ENCODE peak calls at places on chromosomes 7 and 10, in six cellular contexts. Z, G, V, Y, J and T are unnamed samples.

GRCh38 chr10:79304479-79305087 is 42.7 kb upstream of the PPIF start:
- DNase-seq in G (no peak), V (no peak), Y (no peak), J (no peak), Z (no peak), T (no peak)

GRCh38 chr7:47807756-47808155 is 140.5 kb downstream of the PKD1L1 start:
- DNase-seq in Y (no peak), Z (no peak), G (no peak), V (no peak), J (no peak), T (no peak)

GRCh38 chr10:46006219-46006618 is 24.2 kb downstream of the NCOA4 start:
- DNase-seq in Y (no peak), Z (no peak), G (peak), J (no peak), V (peak), T (no peak)

GRCh38 chr7:149855368-149856305 is 17.5 kb downstream of the ZNF862 start:
- DNase-seq in G (no peak), Z (peak), V (no peak), Y (no peak), J (no peak), T (peak)

GRCh38 chr7:154873722-154874121 is 129.2 kb downstream of the PAXIP1 start:
- DNase-seq in V (no peak), G (no peak), J (no peak), Y (no peak), Z (no peak), T (no peak)

GRCh38 chr7:130071701-130072622 is 1.6 kb downstream of the KLHDC10 start:
- DNase-seq in Y (peak), J (peak), V (peak), Z (peak), G (peak), T (peak)

GRCh38 chr10:75588031-75588430 is 156.6 kb downstream of the LRMDA start:
- DNase-seq in V (no peak), Y (no peak), G (no peak), J (no peak), Z (no peak), T (no peak)

GRCh38 chr7:96080021-96080420 is 241.9 kb downstream of the SLC25A13 start:
- DNase-seq in V (no peak), Z (no peak), G (no peak), J (no peak), Y (no peak), T (no peak)

GRCh38 chr7:66626236-66626957 is 2.3 kb upstream of the KCTD7 start:
- DNase-seq in G (peak), J (no peak), Y (no peak), Z (no peak), V (peak), T (no peak)

GRCh38 chr10:112677689-112678088 is 230.7 kb downstream of the VTI1A start:
- DNase-seq in J (no peak), G (no peak), Y (no peak), Z (peak), V (no peak), T (no peak)

GRCh38 chr10:33336606-33337334 is 2.3 kb upstream of the NRP1 start:
- DNase-seq in Z (peak), J (no peak), V (no peak), G (no peak), Y (no peak), T (no peak)